ENCODE peak calls at places on chromosomes 2 and 18, in four cellular contexts. O is fibroblast of lung, R is A549, F is ascending aorta. H is an unnamed sample.

GRCh38 chr2:141029424-141030078 is 1101.3 kb downstream of the LRP1B start:
- DNase-seq in O (no peak), R (no peak), F (no peak), H (no peak)

GRCh38 chr2:28172114-28172898 is 220.4 kb upstream of the FOSL2 start:
- DNase-seq in O (peak; percentile 61), R (no peak), F (no peak), H (no peak)

GRCh38 chr2:121282800-121283382 is 2.1 kb downstream of the TFCP2L1 start:
- DNase-seq in O (no peak), R (peak; percentile 41), F (no peak), H (no peak)

GRCh38 chr2:239929504-239929903 is 95.6 kb downstream of the NDUFA10 start:
- DNase-seq in O (no peak), R (no peak), F (no peak), H (no peak)

GRCh38 chr2:29475446-29476006 is 360.3 kb downstream of the CLIP4 start:
- DNase-seq in O (no peak), R (no peak), F (no peak), H (no peak)

GRCh38 chr2:121803503-121803902 is 48.1 kb downstream of the TSN start:
- DNase-seq in O (no peak), R (no peak), F (no peak), H (no peak)

GRCh38 chr18:58578835-58579560 is 49.9 kb downstream of the ALPK2 start:
- DNase-seq in O (peak; percentile 83), R (peak; percentile 77), F (no peak), H (no peak)

GRCh38 chr2:162111958-162112850 is 38.2 kb upstream of the DPP4 start:
- DNase-seq in O (peak; percentile 44), R (no peak), F (no peak), H (no peak)

GRCh38 chr18:3281456-3282400 is 19.8 kb downstream of the MYL12B start:
- DNase-seq in O (peak; percentile 90), R (peak; percentile 78), F (no peak), H (no peak)

GRCh38 chr18:63963610-63964256 is 6.1 kb upstream of the SERPINB8 start:
- DNase-seq in O (peak; percentile 77), R (peak; percentile 57), F (no peak), H (no peak)

GRCh38 chr18:70385474-70385873 is 96.6 kb downstream of the SOCS6 start:
- DNase-seq in O (no peak), R (no peak), F (no peak), H (no peak)

GRCh38 chr2:151777911-151778310 is 43.6 kb upstream of the NEB start:
- DNase-seq in O (peak; percentile 75), R (no peak), F (no peak), H (no peak)

GRCh38 chr2:151776367-151776766 is 42.1 kb upstream of the NEB start:
- DNase-seq in O (no peak), R (no peak), F (no peak), H (no peak)

GRCh38 chr2:151775057-151775740 is 40.9 kb upstream of the NEB start:
- DNase-seq in O (no peak), R (no peak), F (no peak), H (no peak)

GRCh38 chr2:151774506-151774905 is 40.2 kb upstream of the NEB start:
- DNase-seq in O (peak; percentile 85), R (no peak), F (no peak), H (no peak)

GRCh38 chr2:151777487-151777886 is 43.2 kb upstream of the NEB start:
- DNase-seq in O (no peak), R (peak; percentile 19), F (no peak), H (no peak)
- TF ChIP-seq CTCF in O (no peak), R (no peak), F (no peak), H (no peak)

DNA sequence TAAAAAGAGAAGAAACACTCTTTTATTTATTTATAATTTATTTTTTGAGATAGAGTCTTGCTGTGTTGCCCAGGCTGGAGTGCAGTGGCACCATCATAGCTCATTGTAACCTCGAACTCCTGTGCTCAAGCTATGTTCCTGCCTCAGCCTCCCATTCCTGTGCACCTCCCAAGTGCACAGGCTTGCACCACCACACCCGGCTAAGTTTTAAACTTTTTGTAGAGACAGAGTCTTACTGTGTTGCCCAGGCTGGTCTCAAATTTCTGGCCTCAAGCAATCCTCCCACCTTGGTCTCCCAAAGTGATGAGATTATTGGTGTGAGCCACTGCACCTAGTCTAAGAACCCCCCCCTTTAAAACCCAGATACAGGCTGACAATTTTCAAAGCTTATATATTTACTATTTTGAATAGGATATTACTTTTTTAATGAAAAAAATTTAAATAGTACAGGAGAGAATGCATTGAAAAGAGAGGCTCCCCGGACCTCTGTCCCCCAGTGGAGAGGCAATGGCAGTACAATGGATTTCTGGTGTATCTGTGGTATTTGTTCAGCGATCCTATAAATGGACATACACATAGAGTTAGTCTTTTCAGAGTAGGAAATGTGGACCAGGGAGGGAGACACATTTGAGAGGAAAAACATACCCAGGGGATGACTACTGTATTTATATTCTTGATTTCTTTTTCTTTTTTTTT is 48.1 kb upstream of the CNOT11 start:
- DNase-seq in O (peak; percentile 15), R (peak; percentile 39), F (no peak), H (no peak)
- TF ChIP-seq CTCF in O (peak; percentile 34), R (no peak), F (peak; percentile 11), H (peak; percentile 25)

DNA sequence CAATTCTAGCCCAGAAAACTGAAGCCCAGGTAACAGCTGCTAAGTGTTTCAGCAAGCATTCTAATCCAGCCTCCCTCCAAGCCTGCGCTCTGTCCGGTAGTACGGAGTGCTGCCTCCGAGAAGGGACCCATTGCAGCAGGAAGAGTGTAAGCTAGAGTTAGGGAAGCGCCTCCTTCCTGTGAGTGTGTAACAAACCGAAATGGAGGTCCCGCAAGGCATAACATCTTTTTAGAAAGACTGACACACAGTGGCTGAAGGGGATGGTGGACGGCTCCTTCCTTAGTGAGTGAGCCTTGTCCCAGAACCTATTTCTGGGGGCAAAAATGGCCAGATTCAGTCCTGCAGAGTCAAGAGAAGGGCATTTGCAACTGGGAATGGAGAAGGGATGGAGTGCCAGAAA is 12.2 kb downstream of the PKDCC start:
- DNase-seq in O (no peak), R (no peak), F (no peak), H (no peak)
- TF ChIP-seq CTCF in O (no peak), R (no peak), F (peak; percentile 10), H (no peak)

GRCh38 chr2:62410015-62410453 is 96.0 kb downstream of the TMEM17 start:
- DNase-seq in O (peak; percentile 5), R (no peak), F (no peak), H (no peak)
- TF ChIP-seq CTCF in O (peak; percentile 10), R (peak; percentile 9), F (no peak), H (no peak)

GRCh38 chr2:200655918-200656580 is 70.2 kb downstream of the AOX1 start:
- DNase-seq in O (peak; percentile 42), R (no peak), F (no peak), H (no peak)

GRCh38 chr2:200661477-200661876 is 75.7 kb downstream of the AOX1 start:
- DNase-seq in O (no peak), R (no peak), F (no peak), H (no peak)

GRCh38 chr2:200659410-200659809 is 73.6 kb downstream of the AOX1 start:
- DNase-seq in O (no peak), R (no peak), F (no peak), H (no peak)

GRCh38 chr2:200654823-200655222 is 69.0 kb downstream of the AOX1 start:
- DNase-seq in O (no peak), R (no peak), F (no peak), H (no peak)

GRCh38 chr2:200658278-200658864 is 72.6 kb downstream of the AOX1 start:
- DNase-seq in O (peak; percentile 23), R (peak; percentile 47), F (no peak), H (no peak)
- TF ChIP-seq CTCF in O (no peak), R (peak; percentile 27), F (no peak), H (peak; percentile 21)

H was measured in progenitor cell of endocrine pancreas.